ENCODE peak calls at places on chromosomes 4 and X, in five cellular contexts. R, C, A, E and B are unnamed samples.

GRCh38 chrX:27086221-27086620 is 376.9 kb downstream of the PPP4R3C start:
- DNase-seq in R (no peak), C (no peak), A (no peak), E (no peak), B (no peak)

GRCh38 chr4:143381171-143382118 is 44.8 kb downstream of the GAB1 start:
- DNase-seq in R (peak; percentile 90), C (no peak), A (peak; percentile 94), E (peak; percentile 88), B (peak; percentile 89)

GRCh38 chr4:44319129-44319528 is 129.5 kb downstream of the KCTD8 start:
- DNase-seq in R (no peak), C (no peak), A (no peak), E (no peak), B (no peak)

GRCh38 chr4:34279011-34279410 is 1965.3 kb downstream of the ARAP2 start:
- DNase-seq in R (no peak), C (no peak), A (no peak), E (no peak), B (no peak)

GRCh38 chr4:19850909-19851308 is 400.8 kb upstream of the SLIT2 start:
- DNase-seq in R (peak; percentile 85), C (no peak), A (peak; percentile 97), E (no peak), B (peak; percentile 93)

GRCh38 chr4:76179398-76180318 is 31.5 kb upstream of the NUP54 start:
- DNase-seq in R (peak; percentile 90), C (peak; percentile 75), A (peak; percentile 72), E (peak; percentile 83), B (peak; percentile 43)

GRCh38 chr4:119525005-119525749 is 103.4 kb downstream of the PDE5A start:
- DNase-seq in R (peak; percentile 87), C (no peak), A (peak; percentile 75), E (no peak), B (peak; percentile 90)

GRCh38 chr4:177185579-177185978 is 124.1 kb upstream of the NEIL3 start:
- DNase-seq in R (no peak), C (no peak), A (no peak), E (no peak), B (no peak)

GRCh38 chr4:154304679-154305078 is 186.9 kb downstream of the DCHS2 start:
- DNase-seq in R (no peak), C (no peak), A (no peak), E (no peak), B (no peak)

GRCh38 chr4:61520176-61520575 is 320.1 kb downstream of the ADGRL3 start:
- DNase-seq in R (no peak), C (no peak), A (no peak), E (no peak), B (peak; percentile 55)

GRCh38 chrX:72027024-72027913 is 104.4 kb downstream of the RTL5 start:
- DNase-seq in R (no peak), C (no peak), A (no peak), E (peak; percentile 68), B (no peak)

GRCh38 chrX:31706456-31706855 is 634.6 kb upstream of the FTHL17 start:
- DNase-seq in R (peak; percentile 16), C (no peak), A (no peak), E (no peak), B (peak; percentile 22)